ENCODE peak calls at places on chromosomes 12 and 14, in six cellular contexts. D is mesendoderm, P is lung, C is iPS DF 6.9, J is left lung, K is lower lobe of right lung. T is an unnamed sample.

GRCh38 chr12:117486840-117487659 is 125.6 kb upstream of the NOS1 start:
- DNase-seq in D (peak; percentile 37), P (no peak), C (no peak), J (no peak), K (no peak), T (peak; percentile 74)

GRCh38 chr14:88242426-88242825 is 80.6 kb downstream of the KCNK10 start:
- DNase-seq in D (no peak), P (no peak), C (no peak), J (no peak), K (no peak), T (no peak)

GRCh38 chr12:105164068-105164467 is 56.5 kb downstream of the WASHC4 start:
- DNase-seq in D (no peak), P (no peak), C (no peak), J (no peak), K (no peak), T (no peak)

GRCh38 chr12:60278209-60278608 is 682.4 kb downstream of the SLC16A7 start:
- DNase-seq in D (peak; percentile 35), P (no peak), C (no peak), J (no peak), K (no peak), T (no peak)

GRCh38 chr12:113465808-113466769 is 5.6 kb downstream of the LHX5 start:
- DNase-seq in D (no peak), P (no peak), C (no peak), J (no peak), K (no peak), T (no peak)

GRCh38 chr12:34033628-34034296 is 11.5 kb downstream of the ALG10 start:
- DNase-seq in D (peak; percentile 19), P (no peak), C (no peak), J (no peak), K (no peak), T (no peak)

GRCh38 chr12:102407776-102408486 is 72.4 kb downstream of the IGF1 start:
- DNase-seq in D (no peak), P (no peak), C (no peak), J (no peak), K (no peak), T (peak; percentile 51)

GRCh38 chr12:103548622-103549601 is 38.2 kb upstream of the STAB2 start:
- DNase-seq in D (peak; percentile 75), P (peak; percentile 53), C (peak; percentile 78), J (no peak), K (no peak), T (no peak)

GRCh38 chr12:78004451-78005093 is 173.9 kb downstream of the NAV3 start:
- DNase-seq in D (no peak), P (no peak), C (no peak), J (no peak), K (no peak), T (no peak)

GRCh38 chr12:108568653-108569154 is 6.3 kb downstream of the ISCU start:
- DNase-seq in D (no peak), P (no peak), C (no peak), J (no peak), K (no peak), T (no peak)

GRCh38 chr12:21971344-21971743 is 30.1 kb upstream of the ABCC9 start:
- DNase-seq in D (peak; percentile 91), P (no peak), C (peak; percentile 16), J (no peak), K (no peak), T (no peak)

GRCh38 chr14:90275820-90276219 is 19.5 kb downstream of the PSMC1 start:
- DNase-seq in D (no peak), P (no peak), C (no peak), J (no peak), K (no peak), T (no peak)

GRCh38 chr14:76486251-76486743 is 110.4 kb downstream of the ESRRB start:
- DNase-seq in D (no peak), P (no peak), C (no peak), J (no peak), K (no peak), T (peak; percentile 60)

GRCh38 chr12:47235258-47236040 is 155.7 kb upstream of the AMIGO2 start:
- DNase-seq in D (no peak), P (no peak), C (no peak), J (no peak), K (no peak), T (no peak)

GRCh38 chr12:13359636-13360035 is 163.1 kb downstream of the EMP1 start:
- DNase-seq in D (no peak), P (no peak), C (no peak), J (no peak), K (no peak), T (no peak)

GRCh38 chr12:79451988-79452387 is 238.8 kb downstream of the PAWR start:
- DNase-seq in D (peak; percentile 10), P (no peak), C (no peak), J (peak; percentile 20), K (no peak), T (peak; percentile 38)

GRCh38 chr12:753401-754237 is 1.2 kb downstream of the WNK1 start:
- DNase-seq in D (peak; percentile 76), P (peak; percentile 54), C (no peak), J (peak; percentile 92), K (peak; percentile 78), T (peak; percentile 83)

GRCh38 chr12:9113296-9113986 is 2.3 kb downstream of the A2M start:
- DNase-seq in D (no peak), P (no peak), C (no peak), J (no peak), K (no peak), T (no peak)
- H3K4me3 ChIP-seq in D (no peak overlapping the region), P (peak overlapping the region; percentile 62), C (no peak overlapping the region), J (peak overlapping the region; percentile 40), K (peak overlapping the region; percentile 49), T (peak overlapping the region; percentile 58)

DNA sequence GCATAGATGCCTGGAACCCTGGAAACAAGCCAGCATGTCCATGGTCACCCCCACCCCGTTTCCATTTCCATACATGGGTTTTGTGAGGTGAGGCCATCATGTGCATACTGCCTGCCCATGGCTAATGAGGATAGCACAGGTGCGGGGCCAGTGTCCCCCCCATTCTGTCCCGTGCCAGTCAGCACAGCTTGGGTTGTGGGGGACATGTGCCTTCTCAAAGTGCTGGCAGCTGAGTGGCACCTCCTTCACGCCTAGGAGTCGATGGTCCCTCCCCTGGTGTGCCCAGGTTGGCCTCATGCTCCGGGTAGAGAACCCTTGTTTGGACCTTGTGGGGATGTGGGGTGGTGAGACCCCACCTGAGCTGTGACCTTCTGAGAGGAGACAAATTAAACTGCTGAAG is 7.2 kb downstream of the YY1 start:
- DNase-seq in D (no peak), P (no peak), C (no peak), J (no peak), K (no peak), T (no peak)
- H3K4me1 ChIP-seq in D (peaks cover 13% of the 10 kb centered on the region), P (peaks cover 13% of the 10 kb centered on the region), C (peaks cover 4% of the 10 kb centered on the region), J (peaks cover 93% of the 10 kb centered on the region), K (peaks cover 87% of the 10 kb centered on the region), T (peaks cover 85% of the 10 kb centered on the region)

GRCh38 chr14:92482621-92483319 is 30.8 kb upstream of the RIN3 start:
- DNase-seq in D (no peak), P (no peak), C (no peak), J (no peak), K (no peak), T (no peak)

GRCh38 chr14:92480856-92481255 is 32.7 kb upstream of the RIN3 start:
- DNase-seq in D (no peak), P (no peak), C (no peak), J (no peak), K (no peak), T (no peak)

GRCh38 chr14:92481386-92481785 is 32.2 kb upstream of the RIN3 start:
- DNase-seq in D (no peak), P (peak; percentile 10), C (no peak), J (no peak), K (no peak), T (no peak)

GRCh38 chr14:92484132-92484823 is 29.3 kb upstream of the RIN3 start:
- DNase-seq in D (no peak), P (peak; percentile 17), C (no peak), J (no peak), K (no peak), T (no peak)

DNA sequence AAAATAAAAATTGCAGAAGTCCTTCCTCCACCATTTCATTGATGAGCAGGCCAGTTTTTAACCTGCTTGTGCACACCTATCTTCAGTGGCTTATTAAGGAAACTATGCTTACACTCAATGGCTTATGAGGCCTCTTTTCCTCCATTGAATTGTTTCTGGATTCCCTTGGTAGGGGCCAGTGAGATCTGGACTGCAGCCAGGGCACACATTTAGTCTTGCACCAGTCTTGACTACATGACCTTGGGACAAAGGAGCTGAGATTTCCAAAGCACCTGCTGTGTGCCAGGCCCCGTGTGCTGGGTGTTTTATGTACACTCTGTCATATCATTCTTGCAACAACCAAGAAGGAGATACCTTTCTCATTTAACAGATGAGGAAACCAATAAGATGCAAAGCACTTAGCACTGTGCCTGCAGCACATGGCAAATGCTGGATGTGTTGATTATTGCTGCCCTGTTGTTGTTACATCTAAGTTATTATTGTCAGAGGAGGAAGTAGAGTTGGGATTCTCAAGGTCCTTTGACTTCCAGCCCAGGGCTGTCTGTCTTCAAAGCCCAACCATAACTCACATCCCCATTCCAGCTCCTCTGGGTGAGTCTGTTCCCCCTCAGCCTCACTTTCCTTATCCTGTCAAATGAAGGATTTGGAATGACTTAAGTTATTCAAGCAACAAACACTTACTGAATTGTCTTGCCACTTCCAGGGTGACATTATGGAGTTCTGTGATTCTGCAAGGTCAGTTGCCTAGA is 31.6 kb upstream of the RIN3 start:
- DNase-seq in D (no peak), P (peak; percentile 7), C (no peak), J (no peak), K (no peak), T (no peak)
- H3K36me3 ChIP-seq in D (no peaks in the 10 kb centered on the region), P (no peaks in the 10 kb centered on the region), C (no peaks in the 10 kb centered on the region), J (no peaks in the 10 kb centered on the region), K (no peaks in the 10 kb centered on the region), T (no peaks in the 10 kb centered on the region)

GRCh38 chr12:54052745-54053624 is 650 bp upstream of the HOXC4 start:
- DNase-seq in D (peak; percentile 56), P (no peak), C (no peak), J (no peak), K (no peak), T (no peak)

GRCh38 chr12:54051916-54052744 is 1.5 kb upstream of the HOXC4 start:
- DNase-seq in D (no peak), P (no peak), C (no peak), J (no peak), K (no peak), T (no peak)

GRCh38 chr12:54055522-54055921 is 1.9 kb downstream of the HOXC4 start:
- DNase-seq in D (no peak), P (no peak), C (no peak), J (no peak), K (no peak), T (no peak)

GRCh38 chr12:54054442-54055332 is 1.1 kb downstream of the HOXC4 start:
- DNase-seq in D (no peak), P (no peak), C (no peak), J (peak; percentile 83), K (no peak), T (no peak)

DNA sequence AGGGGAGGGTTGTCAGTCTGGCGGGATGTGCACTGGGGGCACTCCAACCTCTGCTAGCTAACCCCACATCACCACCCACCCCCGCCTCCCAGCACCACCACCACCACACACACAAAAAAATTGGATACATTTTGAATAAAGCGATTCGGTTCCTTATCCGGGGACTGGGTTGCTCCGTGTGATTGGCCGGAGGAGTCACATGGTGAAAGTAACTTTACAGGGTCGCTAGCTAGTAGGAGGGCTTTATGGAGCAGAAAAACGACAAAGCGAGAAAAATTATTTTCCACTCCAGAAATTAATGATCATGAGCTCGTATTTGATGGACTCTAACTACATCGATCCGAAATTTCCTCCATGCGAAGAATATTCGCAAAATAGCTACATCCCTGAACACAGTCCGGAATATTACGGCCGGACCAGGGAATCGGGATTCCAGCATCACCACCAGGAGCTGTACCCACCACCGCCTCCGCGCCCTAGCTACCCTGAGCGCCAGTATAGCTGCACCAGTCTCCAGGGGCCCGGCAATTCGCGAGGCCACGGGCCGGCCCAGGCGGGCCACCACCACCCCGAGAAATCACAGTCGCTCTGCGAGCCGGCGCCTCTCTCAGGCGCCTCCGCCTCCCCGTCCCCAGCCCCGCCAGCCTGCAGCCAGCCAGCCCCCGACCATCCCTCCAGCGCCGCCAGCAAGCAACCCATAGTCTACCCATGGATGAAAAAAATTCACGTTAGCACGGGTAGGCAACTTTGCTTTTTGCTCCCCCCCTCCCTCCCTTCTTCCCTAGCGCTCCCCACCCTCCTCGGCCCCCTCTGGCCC is at the start of gene HOXC4:
- DNase-seq in D (no peak), P (no peak), C (no peak), J (peak; percentile 73), K (no peak), T (no peak)
- H3K4me3 ChIP-seq in D (no peak within 1 kb of the TSS), P (no peak within 1 kb of the TSS), C (peak within 1 kb of the TSS; percentile 7), J (peak within 1 kb of the TSS; percentile 36), K (peak within 1 kb of the TSS; percentile 56), T (peak within 1 kb of the TSS; percentile 63)

T was measured in psoas muscle.